ENCODE peak calls at places on chromosomes 7 and 10, in ten cellular contexts. G is coronary artery, M is spleen, L is lower leg skin, C is NB4, Y is glutamatergic neuron, X is hepatocyte, F is astrocyte of the cerebellum, Z is progenitor cell of endocrine pancreas, H is Calu3. I is an unnamed sample.

GRCh38 chr7:38382627-38383026 is 109.2 kb upstream of the TARP start:
- DNase-seq in C (no peak), M (no peak), Y (no peak), H (no peak), F (peak; percentile 23), L (no peak), G (no peak), Z (no peak), X (no peak), I (peak; percentile 57)

GRCh38 chr7:149883452-149883861 is 9.7 kb downstream of the ATP6V0E2 start:
- DNase-seq in Z (no peak), G (peak; percentile 69), X (peak; percentile 68), L (peak; percentile 86), M (no peak), C (peak; percentile 82), H (peak; percentile 54), Y (peak; percentile 65), F (peak; percentile 16), I (no peak)

GRCh38 chr10:109264004-109264403 is 659.3 kb downstream of the XPNPEP1 start:
- DNase-seq in C (no peak), Y (no peak), H (no peak), M (no peak), X (no peak), Z (no peak), L (no peak), G (no peak), F (no peak), I (no peak)

GRCh38 chr7:67022501-67022900 is 25.9 kb downstream of the TYW1 start:
- DNase-seq in F (no peak), X (no peak), M (no peak), C (no peak), L (peak; percentile 17), G (no peak), Z (no peak), Y (no peak), H (no peak), I (no peak)

GRCh38 chr10:30436200-30436599 is 2.2 kb downstream of the MAP3K8 start:
- DNase-seq in G (no peak), H (no peak), F (no peak), M (no peak), X (peak; percentile 85), Y (no peak), Z (no peak), L (no peak), C (peak; percentile 79), I (no peak)

GRCh38 chr10:1395025-1395981 is 339.1 kb downstream of the WDR37 start:
- DNase-seq in C (no peak), Z (no peak), X (no peak), G (peak; percentile 45), H (no peak), L (peak; percentile 71), Y (no peak), M (no peak), F (no peak), I (no peak)

GRCh38 chr10:27948191-27948590 is 50.7 kb downstream of the ODAD2 start:
- DNase-seq in H (no peak), L (no peak), Y (no peak), C (no peak), M (no peak), X (no peak), F (no peak), G (no peak), Z (no peak), I (no peak)

GRCh38 chr10:79418274-79418673 is 27.1 kb downstream of the ZCCHC24 start:
- DNase-seq in L (no peak), M (peak; percentile 73), X (no peak), C (no peak), H (no peak), G (no peak), Z (no peak), F (no peak), Y (peak; percentile 9), I (no peak)

GRCh38 chr7:74544706-74545469 is 91.2 kb downstream of the GTF2IRD1 start:
- DNase-seq in Z (no peak), H (no peak), X (peak; percentile 73), G (no peak), L (no peak), C (peak; percentile 89), M (no peak), Y (peak; percentile 51), F (peak; percentile 4), I (no peak)

GRCh38 chr10:42551582-42552187 is 86.7 kb downstream of the ZNF33B start:
- DNase-seq in Z (no peak), F (no peak), C (no peak), L (no peak), X (no peak), G (no peak), H (no peak), M (peak; percentile 80), Y (no peak), I (no peak)

DNA sequence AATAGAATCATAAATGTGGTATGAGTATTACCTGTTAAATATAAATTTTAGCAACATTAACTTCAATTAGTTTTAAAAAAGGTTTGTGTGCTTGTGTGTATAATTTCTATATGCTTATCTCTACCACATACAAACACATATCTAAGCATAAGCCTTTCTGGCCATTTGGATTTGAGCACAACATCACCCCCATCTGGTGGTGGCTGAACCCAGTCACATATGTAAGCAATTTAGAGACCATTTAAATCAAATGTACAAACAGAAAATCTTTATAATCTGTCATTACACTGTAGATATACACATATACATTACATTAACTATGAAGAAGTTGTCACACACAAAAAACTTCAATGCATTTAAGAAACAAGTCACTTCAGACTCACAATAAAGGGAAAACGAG is 31.7 kb downstream of the GPR22 start:
- DNase-seq in F (peak; percentile 4), C (peak; percentile 69), X (peak; percentile 17), G (no peak), Y (peak; percentile 33), M (no peak), L (no peak), H (peak; percentile 9), Z (no peak), I (no peak)
- TF ChIP-seq CTCF in F (peak; percentile 39), C (peak; percentile 57), X (peak; percentile 39), G (no peak), Y (no peak), M (no peak), L (no peak), H (no peak), Z (peak; percentile 46), I (peak; percentile 17)

GRCh38 chr7:14717711-14718304 is 184.7 kb downstream of the DGKB start:
- DNase-seq in Z (no peak), M (no peak), L (no peak), F (peak; percentile 26), H (no peak), X (peak; percentile 41), Y (no peak), C (peak; percentile 24), G (no peak), I (peak; percentile 2)
- TF ChIP-seq CTCF in Z (peak; percentile 75), M (no peak), L (no peak), F (no peak), H (peak; percentile 49), X (peak; percentile 69), Y (peak; percentile 51), C (no peak), G (no peak), I (peak; percentile 18)

GRCh38 chr10:124278356-124278755 is 140.4 kb downstream of the OAT start:
- DNase-seq in L (no peak), H (no peak), X (no peak), C (no peak), F (no peak), M (peak; percentile 38), Z (no peak), Y (no peak), G (no peak), I (no peak)

GRCh38 chr10:124279882-124280281 is 138.8 kb downstream of the OAT start:
- DNase-seq in X (no peak), Z (no peak), M (peak; percentile 62), H (no peak), L (no peak), Y (no peak), C (no peak), F (no peak), G (no peak), I (no peak)

GRCh38 chr10:124280916-124281315 is 137.8 kb downstream of the OAT start:
- DNase-seq in M (peak; percentile 75), Z (no peak), X (no peak), C (no peak), F (no peak), G (no peak), L (no peak), H (no peak), Y (no peak), I (no peak)

GRCh38 chr10:124281666-124282065 is 137.1 kb downstream of the OAT start:
- DNase-seq in L (no peak), F (no peak), Z (no peak), C (no peak), Y (no peak), H (no peak), G (no peak), M (peak; percentile 61), X (no peak), I (no peak)

GRCh38 chr10:124279298-124279697 is 139.4 kb downstream of the OAT start:
- DNase-seq in G (no peak), M (no peak), F (no peak), H (no peak), Z (no peak), X (no peak), L (no peak), C (no peak), Y (no peak), I (no peak)
- TF ChIP-seq CTCF in G (no peak), M (no peak), F (no peak), H (no peak), Z (no peak), X (no peak), L (no peak), C (no peak), Y (no peak), I (no peak)

GRCh38 chr10:97356318-97356914 is 21.9 kb upstream of the FRAT2 start:
- DNase-seq in L (no peak), X (no peak), H (no peak), F (no peak), C (no peak), M (peak; percentile 73), G (no peak), Z (no peak), Y (no peak), I (no peak)

GRCh38 chr10:97358349-97358748 is 23.8 kb upstream of the FRAT2 start:
- DNase-seq in F (no peak), Z (no peak), H (no peak), G (no peak), M (peak; percentile 66), Y (no peak), L (no peak), X (no peak), C (no peak), I (no peak)

GRCh38 chr10:97356918-97357317 is 22.4 kb upstream of the FRAT2 start:
- DNase-seq in M (peak; percentile 66), H (no peak), Y (no peak), G (no peak), X (no peak), F (no peak), Z (no peak), L (no peak), C (no peak), I (no peak)

GRCh38 chr10:97353945-97354344 is 19.4 kb upstream of the FRAT2 start:
- DNase-seq in Z (no peak), H (no peak), M (peak; percentile 84), F (no peak), X (no peak), Y (no peak), C (peak; percentile 47), G (no peak), L (no peak), I (no peak)

DNA sequence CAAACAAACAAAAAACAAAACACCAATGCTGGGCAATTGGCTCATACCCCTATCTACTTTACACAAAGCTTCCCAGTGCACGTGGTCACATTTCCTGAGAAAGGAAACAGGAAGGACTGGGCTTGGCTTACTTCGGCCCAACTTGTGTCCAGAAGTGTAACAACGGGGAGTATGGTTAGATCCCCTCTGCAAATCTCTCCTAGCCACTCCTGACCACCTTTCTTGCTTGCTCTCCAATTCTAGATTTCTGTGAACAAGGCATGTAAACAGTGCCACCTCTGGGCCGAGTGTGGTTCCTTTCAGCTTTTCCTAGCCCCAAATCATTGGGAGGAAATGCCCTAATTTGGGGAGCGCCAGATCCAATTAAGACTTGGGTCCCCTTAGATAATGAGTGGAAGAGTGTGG is 21.0 kb upstream of the FRAT2 start:
- DNase-seq in C (peak; percentile 26), H (no peak), F (no peak), Z (no peak), Y (no peak), G (no peak), L (no peak), M (no peak), X (peak; percentile 36), I (no peak)
- TF ChIP-seq CTCF in C (no peak), H (no peak), F (peak; percentile 58), Z (peak; percentile 57), Y (no peak), G (no peak), L (no peak), M (no peak), X (peak; percentile 48), I (peak; percentile 16)

I was measured in AG04449.